ENCODE peak calls at places on chromosome 2, in four cellular contexts. One of them, this sample, is unnamed.

GRCh38 chr2:210459925-210460862 is 16.4 kb downstream of the LANCL1 start:
- DNase-seq in neural progenitor cell: no peak
- DNase-seq in GM23248: no peak
- DNase-seq in neuronal stem cell: no peak
- DNase-seq in this sample: no peak

GRCh38 chr2:205245652-205246051 is 436.6 kb upstream of the NRP2 start:
- DNase-seq in neural progenitor cell: no peak
- DNase-seq in neuronal stem cell: no peak
- DNase-seq in GM23248: peak; percentile 81
- DNase-seq in this sample: peak; percentile 80

GRCh38 chr2:234290671-234291070 is 206.2 kb downstream of the ARL4C start:
- DNase-seq in GM23248: no peak
- DNase-seq in neuronal stem cell: no peak
- DNase-seq in neural progenitor cell: no peak
- DNase-seq in this sample: no peak

GRCh38 chr2:130869441-130870160 is 32.9 kb downstream of the ARHGEF4 start:
- DNase-seq in neuronal stem cell: no peak
- DNase-seq in GM23248: no peak
- DNase-seq in neural progenitor cell: no peak
- DNase-seq in this sample: no peak

GRCh38 chr2:85584857-85585780 is 888 bp downstream of the VAMP5 start:
- DNase-seq in neural progenitor cell: no peak
- DNase-seq in neuronal stem cell: no peak
- DNase-seq in GM23248: peak; percentile 82
- DNase-seq in this sample: peak; percentile 58

GRCh38 chr2:223815186-223815883 is 22.0 kb downstream of the AP1S3 start:
- DNase-seq in GM23248: peak; percentile 95
- DNase-seq in neuronal stem cell: no peak
- DNase-seq in neural progenitor cell: no peak
- DNase-seq in this sample: peak; percentile 96

GRCh38 chr2:63661076-63661475 is 72.3 kb downstream of the MDH1 start:
- DNase-seq in neuronal stem cell: no peak
- DNase-seq in neural progenitor cell: no peak
- DNase-seq in GM23248: peak; percentile 97
- DNase-seq in this sample: peak; percentile 87

GRCh38 chr2:41722668-41723369 is 325.0 kb upstream of the PKDCC start:
- DNase-seq in neuronal stem cell: no peak
- DNase-seq in neural progenitor cell: no peak
- DNase-seq in GM23248: no peak
- DNase-seq in this sample: peak; percentile 42

GRCh38 chr2:46076251-46076650 is 221.0 kb upstream of the EPAS1 start:
- DNase-seq in GM23248: peak; percentile 33
- DNase-seq in neuronal stem cell: no peak
- DNase-seq in neural progenitor cell: no peak
- DNase-seq in this sample: peak; percentile 45

GRCh38 chr2:185738679-185739472 is at the start of gene FSIP2:
- DNase-seq in neuronal stem cell: peak; percentile 83
- DNase-seq in GM23248: peak; percentile 47
- DNase-seq in neural progenitor cell: peak; percentile 96
- DNase-seq in this sample: peak; percentile 46

GRCh38 chr2:24543252-24543651 is 52.2 kb downstream of the NCOA1 start:
- DNase-seq in neuronal stem cell: no peak
- DNase-seq in neural progenitor cell: no peak
- DNase-seq in GM23248: no peak
- DNase-seq in this sample: no peak

GRCh38 chr2:192413812-192414424 is 219.2 kb upstream of the TMEFF2 start:
- DNase-seq in GM23248: no peak
- DNase-seq in neuronal stem cell: no peak
- DNase-seq in neural progenitor cell: no peak
- DNase-seq in this sample: no peak

GRCh38 chr2:53785378-53785777 is 1.4 kb downstream of the ASB3 start:
- DNase-seq in neural progenitor cell: no peak
- DNase-seq in GM23248: peak; percentile 21
- DNase-seq in neuronal stem cell: no peak
- DNase-seq in this sample: no peak

GRCh38 chr2:241907171-241907570 is 37.6 kb downstream of the RTP5 start:
- DNase-seq in neuronal stem cell: no peak
- DNase-seq in GM23248: no peak
- DNase-seq in neural progenitor cell: no peak
- DNase-seq in this sample: no peak

GRCh38 chr2:207254526-207255464 is 89.0 kb upstream of the KLF7 start:
- DNase-seq in neuronal stem cell: no peak
- DNase-seq in neural progenitor cell: no peak
- DNase-seq in GM23248: peak; percentile 82
- DNase-seq in this sample: peak; percentile 87

GRCh38 chr2:138215958-138216357 is 251.7 kb downstream of the HNMT start:
- DNase-seq in neuronal stem cell: no peak
- DNase-seq in GM23248: no peak
- DNase-seq in neural progenitor cell: no peak
- DNase-seq in this sample: no peak

GRCh38 chr2:239368321-239368720 is 32.5 kb downstream of the HDAC4 start:
- DNase-seq in GM23248: no peak
- DNase-seq in neural progenitor cell: no peak
- DNase-seq in neuronal stem cell: no peak
- DNase-seq in this sample: no peak

GRCh38 chr2:191748050-191748449 is 70.1 kb downstream of the NABP1 start:
- DNase-seq in neuronal stem cell: no peak
- DNase-seq in GM23248: peak; percentile 76
- DNase-seq in neural progenitor cell: no peak
- DNase-seq in this sample: peak; percentile 83

GRCh38 chr2:18762667-18763066 is 173.3 kb upstream of the NT5C1B start:
- DNase-seq in GM23248: no peak
- DNase-seq in neuronal stem cell: no peak
- DNase-seq in neural progenitor cell: no peak
- DNase-seq in this sample: peak; percentile 71

DNA sequence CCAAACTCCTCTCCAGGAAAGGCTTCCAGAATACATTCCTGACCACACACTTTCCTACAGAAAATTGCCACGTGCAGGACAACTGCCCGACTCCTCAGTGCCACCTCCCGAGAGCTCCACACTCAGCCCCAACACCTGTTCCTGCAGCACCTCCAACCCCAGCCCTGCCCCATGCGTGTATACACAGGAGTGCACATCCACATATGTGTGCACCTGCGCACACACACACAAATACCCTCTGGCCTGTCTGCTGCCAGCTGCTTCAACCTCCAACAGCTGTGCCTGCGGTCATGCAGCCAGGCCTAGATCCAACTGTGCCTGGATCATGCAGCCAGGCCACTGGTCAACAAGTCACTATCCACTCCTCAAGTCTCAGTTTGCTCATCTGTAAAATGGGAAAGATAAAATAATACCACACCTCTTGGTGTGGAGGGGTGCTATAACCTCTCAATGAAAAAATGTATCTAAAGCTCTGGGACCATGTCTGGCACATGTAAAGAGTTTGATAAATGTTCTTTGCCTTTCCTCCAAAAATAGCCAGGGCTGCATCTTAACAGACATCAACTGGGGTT is 152.1 kb upstream of the ID2 start:
- DNase-seq in neuronal stem cell: no peak
- DNase-seq in GM23248: no peak
- DNase-seq in neural progenitor cell: no peak
- DNase-seq in this sample: no peak
- H3K4me2 ChIP-seq in neuronal stem cell: no peak overlapping the region
- H3K4me2 ChIP-seq in GM23248: no peak overlapping the region
- H3K4me2 ChIP-seq in neural progenitor cell: no peak overlapping the region
- H3K4me2 ChIP-seq in this sample: no peak overlapping the region

GRCh38 chr2:57758686-57759085 is 287.9 kb upstream of the VRK2 start:
- DNase-seq in neuronal stem cell: no peak
- DNase-seq in GM23248: no peak
- DNase-seq in neural progenitor cell: no peak
- DNase-seq in this sample: no peak
- H3K4me3 ChIP-seq in neuronal stem cell: no peak overlapping the region
- H3K4me3 ChIP-seq in GM23248: no peak overlapping the region
- H3K4me3 ChIP-seq in neural progenitor cell: no peak overlapping the region
- H3K4me3 ChIP-seq in this sample: no peak overlapping the region

GRCh38 chr2:158043181-158043948 is 58.3 kb upstream of the UPP2 start:
- DNase-seq in neuronal stem cell: no peak
- DNase-seq in neural progenitor cell: no peak
- DNase-seq in GM23248: no peak
- DNase-seq in this sample: no peak

GRCh38 chr2:158042666-158043065 is 59.0 kb upstream of the UPP2 start:
- DNase-seq in GM23248: no peak
- DNase-seq in neuronal stem cell: no peak
- DNase-seq in neural progenitor cell: no peak
- DNase-seq in this sample: no peak

GRCh38 chr2:158038906-158039305 is 62.8 kb upstream of the UPP2 start:
- DNase-seq in neuronal stem cell: no peak
- DNase-seq in neural progenitor cell: no peak
- DNase-seq in GM23248: no peak
- DNase-seq in this sample: no peak

GRCh38 chr2:158045362-158045761 is 56.3 kb upstream of the UPP2 start:
- DNase-seq in neuronal stem cell: no peak
- DNase-seq in GM23248: no peak
- DNase-seq in neural progenitor cell: peak; percentile 36
- DNase-seq in this sample: no peak

GRCh38 chr2:158042245-158042644 is 59.4 kb upstream of the UPP2 start:
- DNase-seq in neuronal stem cell: no peak
- DNase-seq in GM23248: no peak
- DNase-seq in neural progenitor cell: peak; percentile 35
- DNase-seq in this sample: no peak
- H3K4me2 ChIP-seq in neuronal stem cell: no peak overlapping the region
- H3K4me2 ChIP-seq in GM23248: no peak overlapping the region
- H3K4me2 ChIP-seq in neural progenitor cell: peak overlapping the region; percentile 35
- H3K4me2 ChIP-seq in this sample: no peak overlapping the region

GRCh38 chr2:236746833-236747232 is 177.2 kb downstream of the ACKR3 start:
- DNase-seq in neural progenitor cell: no peak
- DNase-seq in neuronal stem cell: no peak
- DNase-seq in GM23248: no peak
- DNase-seq in this sample: no peak

GRCh38 chr2:236745420-236746210 is 176.0 kb downstream of the ACKR3 start:
- DNase-seq in neural progenitor cell: peak; percentile 50
- DNase-seq in neuronal stem cell: no peak
- DNase-seq in GM23248: peak; percentile 92
- DNase-seq in this sample: peak; percentile 91

GRCh38 chr2:236742936-236743622 is 173.5 kb downstream of the ACKR3 start:
- DNase-seq in neuronal stem cell: no peak
- DNase-seq in neural progenitor cell: no peak
- DNase-seq in GM23248: no peak
- DNase-seq in this sample: peak; percentile 26

GRCh38 chr2:236744316-236745105 is 174.9 kb downstream of the ACKR3 start:
- DNase-seq in neuronal stem cell: no peak
- DNase-seq in GM23248: peak; percentile 95
- DNase-seq in neural progenitor cell: no peak
- DNase-seq in this sample: peak; percentile 99

DNA sequence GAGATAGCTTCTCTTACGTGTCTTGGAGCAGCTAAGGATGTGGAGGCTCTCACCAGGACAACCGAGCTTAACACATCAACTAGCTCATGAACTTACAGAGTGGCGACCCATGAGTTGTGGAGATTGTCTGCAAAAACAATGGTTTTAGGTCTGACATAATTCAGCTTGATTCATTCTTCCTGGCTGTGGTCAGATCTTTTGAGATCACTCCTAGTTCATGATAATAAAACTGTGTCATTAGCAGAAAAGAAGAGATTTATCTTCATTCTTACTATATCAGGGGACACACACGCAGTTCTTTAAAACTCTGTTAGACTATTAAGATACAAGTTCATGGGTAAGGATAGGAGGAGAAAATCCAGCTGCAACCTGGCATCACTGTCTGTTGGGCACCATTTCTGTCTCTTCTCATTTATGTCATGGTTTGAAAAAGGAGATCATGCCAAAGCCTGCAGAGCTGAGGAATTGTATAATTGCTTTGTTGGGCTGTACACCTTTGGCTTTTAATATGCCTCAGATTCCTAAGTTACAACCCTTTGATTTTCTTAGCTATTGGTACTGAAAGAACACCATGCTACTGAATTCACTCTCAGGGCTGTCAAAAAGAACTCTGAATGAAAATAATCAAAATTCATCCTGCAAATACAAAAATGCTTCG is 174.1 kb downstream of the ACKR3 start:
- DNase-seq in neural progenitor cell: no peak
- DNase-seq in neuronal stem cell: no peak
- DNase-seq in GM23248: peak; percentile 92
- DNase-seq in this sample: peak; percentile 100
- H3K4me3 ChIP-seq in neural progenitor cell: no peak overlapping the region
- H3K4me3 ChIP-seq in neuronal stem cell: no peak overlapping the region
- H3K4me3 ChIP-seq in GM23248: peak overlapping the region; percentile 50
- H3K4me3 ChIP-seq in this sample: peak overlapping the region; percentile 50

GRCh38 chr2:128324008-128324896 is 5.6 kb upstream of the HS6ST1 start:
- DNase-seq in neural progenitor cell: no peak
- DNase-seq in neuronal stem cell: no peak
- DNase-seq in GM23248: no peak
- DNase-seq in this sample: no peak
- H3K4me2 ChIP-seq in neural progenitor cell: no peak overlapping the region
- H3K4me2 ChIP-seq in neuronal stem cell: no peak overlapping the region
- H3K4me2 ChIP-seq in GM23248: no peak overlapping the region
- H3K4me2 ChIP-seq in this sample: no peak overlapping the region

GRCh38 chr2:152609174-152609573 is 108.1 kb downstream of the PRPF40A start:
- DNase-seq in neural progenitor cell: no peak
- DNase-seq in GM23248: no peak
- DNase-seq in neuronal stem cell: no peak
- DNase-seq in this sample: no peak

GRCh38 chr2:152606965-152607364 is 110.3 kb downstream of the PRPF40A start:
- DNase-seq in neural progenitor cell: no peak
- DNase-seq in neuronal stem cell: no peak
- DNase-seq in GM23248: no peak
- DNase-seq in this sample: no peak

GRCh38 chr2:152606081-152606480 is 111.2 kb downstream of the PRPF40A start:
- DNase-seq in neuronal stem cell: no peak
- DNase-seq in GM23248: peak; percentile 38
- DNase-seq in neural progenitor cell: no peak
- DNase-seq in this sample: no peak

GRCh38 chr2:152609699-152610098 is 107.6 kb downstream of the PRPF40A start:
- DNase-seq in neuronal stem cell: no peak
- DNase-seq in GM23248: no peak
- DNase-seq in neural progenitor cell: no peak
- DNase-seq in this sample: no peak

GRCh38 chr2:152607793-152608300 is 109.4 kb downstream of the PRPF40A start:
- DNase-seq in GM23248: no peak
- DNase-seq in neuronal stem cell: no peak
- DNase-seq in neural progenitor cell: no peak
- DNase-seq in this sample: no peak
- H3K4me3 ChIP-seq in GM23248: no peak overlapping the region
- H3K4me3 ChIP-seq in neuronal stem cell: no peak overlapping the region
- H3K4me3 ChIP-seq in neural progenitor cell: no peak overlapping the region
- H3K4me3 ChIP-seq in this sample: no peak overlapping the region

GRCh38 chr2:182941939-182942338 is 75.5 kb upstream of the FRZB start:
- DNase-seq in neuronal stem cell: no peak
- DNase-seq in neural progenitor cell: no peak
- DNase-seq in GM23248: no peak
- DNase-seq in this sample: no peak
- H3K4me2 ChIP-seq in neuronal stem cell: no peak overlapping the region
- H3K4me2 ChIP-seq in neural progenitor cell: no peak overlapping the region
- H3K4me2 ChIP-seq in GM23248: no peak overlapping the region
- H3K4me2 ChIP-seq in this sample: no peak overlapping the region

This sample was measured in astrocyte.